ENCODE peak calls at places on chromosomes 13 and 19, in ten cellular contexts. One of them, this sample, is unnamed.

GRCh38 chr19:47839411-47839810 is 17.7 kb downstream of the CRX start:
- DNase-seq in endothelial cell: no peak
- DNase-seq in NCI-H1105 treated with DMSO at 0.1 percent for 48 hours: no peak
- DNase-seq in GM20000: no peak
- DNase-seq in DMS53: no peak
- DNase-seq in sigmoid colon: no peak
- DNase-seq in stimulated activated CD8-positive, alpha-beta memory T cell treated with anti-CD3 and anti-CD28 coated beads, Interleukin-2, amount 100 ng/mL, for 48 hours: no peak
- DNase-seq in AG04450: no peak
- DNase-seq in EL: no peak
- DNase-seq in heart left ventricle: no peak
- DNase-seq in this sample: no peak

GRCh38 chr19:57438925-57439324 is 3.8 kb downstream of the ZNF749 start:
- DNase-seq in endothelial cell: no peak
- DNase-seq in NCI-H1105 treated with DMSO at 0.1 percent for 48 hours: no peak
- DNase-seq in GM20000: no peak
- DNase-seq in DMS53: no peak
- DNase-seq in sigmoid colon: no peak
- DNase-seq in stimulated activated CD8-positive, alpha-beta memory T cell treated with anti-CD3 and anti-CD28 coated beads, Interleukin-2, amount 100 ng/mL, for 48 hours: no peak
- DNase-seq in AG04450: no peak
- DNase-seq in EL: no peak
- DNase-seq in heart left ventricle: no peak
- DNase-seq in this sample: no peak

GRCh38 chr13:27274631-27275030 is 4.0 kb downstream of the RASL11A start:
- DNase-seq in endothelial cell: no peak
- DNase-seq in NCI-H1105 treated with DMSO at 0.1 percent for 48 hours: no peak
- DNase-seq in GM20000: no peak
- DNase-seq in DMS53: peak; percentile 22
- DNase-seq in sigmoid colon: no peak
- DNase-seq in stimulated activated CD8-positive, alpha-beta memory T cell treated with anti-CD3 and anti-CD28 coated beads, Interleukin-2, amount 100 ng/mL, for 48 hours: no peak
- DNase-seq in AG04450: no peak
- DNase-seq in EL: no peak
- DNase-seq in heart left ventricle: no peak
- DNase-seq in this sample: no peak

GRCh38 chr13:97629601-97630272 is 195.8 kb downstream of the RAP2A start:
- DNase-seq in endothelial cell: no peak
- DNase-seq in NCI-H1105 treated with DMSO at 0.1 percent for 48 hours: peak; percentile 71
- DNase-seq in GM20000: no peak
- DNase-seq in DMS53: peak; percentile 80
- DNase-seq in sigmoid colon: no peak
- DNase-seq in stimulated activated CD8-positive, alpha-beta memory T cell treated with anti-CD3 and anti-CD28 coated beads, Interleukin-2, amount 100 ng/mL, for 48 hours: no peak
- DNase-seq in AG04450: no peak
- DNase-seq in EL: no peak
- DNase-seq in heart left ventricle: no peak
- DNase-seq in this sample: peak; percentile 81

GRCh38 chr19:7177926-7178325 is 108.4 kb downstream of the ZNF557 start:
- DNase-seq in endothelial cell: no peak
- DNase-seq in NCI-H1105 treated with DMSO at 0.1 percent for 48 hours: no peak
- DNase-seq in GM20000: no peak
- DNase-seq in DMS53: no peak
- DNase-seq in sigmoid colon: peak; percentile 66
- DNase-seq in stimulated activated CD8-positive, alpha-beta memory T cell treated with anti-CD3 and anti-CD28 coated beads, Interleukin-2, amount 100 ng/mL, for 48 hours: no peak
- DNase-seq in AG04450: no peak
- DNase-seq in EL: peak; percentile 28
- DNase-seq in heart left ventricle: no peak
- DNase-seq in this sample: no peak

GRCh38 chr19:48321372-48321621 is 4.1 kb upstream of the EMP3 start:
- DNase-seq in endothelial cell: peak; percentile 97
- DNase-seq in NCI-H1105 treated with DMSO at 0.1 percent for 48 hours: peak; percentile 92
- DNase-seq in GM20000: peak; percentile 96
- DNase-seq in DMS53: peak; percentile 98
- DNase-seq in sigmoid colon: peak; percentile 99
- DNase-seq in stimulated activated CD8-positive, alpha-beta memory T cell treated with anti-CD3 and anti-CD28 coated beads, Interleukin-2, amount 100 ng/mL, for 48 hours: peak; percentile 97
- DNase-seq in AG04450: no peak
- DNase-seq in EL: peak; percentile 94
- DNase-seq in heart left ventricle: peak; percentile 96
- DNase-seq in this sample: peak; percentile 99

GRCh38 chr19:16463991-16464575 is 7.7 kb downstream of the EPS15L1 start:
- DNase-seq in endothelial cell: no peak
- DNase-seq in NCI-H1105 treated with DMSO at 0.1 percent for 48 hours: no peak
- DNase-seq in GM20000: no peak
- DNase-seq in DMS53: no peak
- DNase-seq in sigmoid colon: no peak
- DNase-seq in stimulated activated CD8-positive, alpha-beta memory T cell treated with anti-CD3 and anti-CD28 coated beads, Interleukin-2, amount 100 ng/mL, for 48 hours: no peak
- DNase-seq in AG04450: no peak
- DNase-seq in EL: peak; percentile 45
- DNase-seq in heart left ventricle: no peak
- DNase-seq in this sample: no peak

GRCh38 chr19:45404557-45405434 is at the start of gene PPP1R13L:
- DNase-seq in endothelial cell: peak; percentile 74
- DNase-seq in NCI-H1105 treated with DMSO at 0.1 percent for 48 hours: peak; percentile 84
- DNase-seq in GM20000: peak; percentile 89
- DNase-seq in DMS53: peak; percentile 92
- DNase-seq in sigmoid colon: peak; percentile 92
- DNase-seq in stimulated activated CD8-positive, alpha-beta memory T cell treated with anti-CD3 and anti-CD28 coated beads, Interleukin-2, amount 100 ng/mL, for 48 hours: peak; percentile 53
- DNase-seq in AG04450: no peak
- DNase-seq in EL: peak; percentile 80
- DNase-seq in heart left ventricle: peak; percentile 88
- DNase-seq in this sample: peak; percentile 81

GRCh38 chr19:19214892-19215291 is 3.1 kb downstream of the NCAN start:
- DNase-seq in endothelial cell: peak; percentile 88
- DNase-seq in NCI-H1105 treated with DMSO at 0.1 percent for 48 hours: no peak
- DNase-seq in GM20000: no peak
- DNase-seq in DMS53: peak; percentile 28
- DNase-seq in sigmoid colon: no peak
- DNase-seq in stimulated activated CD8-positive, alpha-beta memory T cell treated with anti-CD3 and anti-CD28 coated beads, Interleukin-2, amount 100 ng/mL, for 48 hours: no peak
- DNase-seq in AG04450: peak; percentile 21
- DNase-seq in EL: peak; percentile 21
- DNase-seq in heart left ventricle: no peak
- DNase-seq in this sample: no peak

This sample was measured in NCI-H1436.